ENCODE peak calls at places on chromosomes 5 and 9, in eight cellular contexts. H is glutamatergic neuron; D is stimulated activated CD4-positive, alpha-beta T cell treated with anti-CD3 and anti-CD28 coated beads, Interleukin-1b, Interleukin-23, amount 100 ng/mL, for 4 hours; T is fibroblast of gingiva; O is DMS153; C is neural crest cell; I is HTR-8/SVneo; F is NCI-H2029 treated with DMSO at 0.1 percent for 48 hours. S is an unnamed sample.

GRCh38 chr5:111738118-111738517 is 18.9 kb downstream of the NREP start:
- DNase-seq in H (no peak), D (no peak), T (no peak), O (no peak), C (no peak), I (no peak), F (no peak), S (no peak)

GRCh38 chr9:112443200-112443599 is 43.4 kb upstream of the KIAA1958 start:
- DNase-seq in H (no peak), D (no peak), T (peak), O (no peak), C (no peak), I (no peak), F (no peak), S (no peak)

GRCh38 chr5:63032343-63032742 is 453.7 kb downstream of the LRRC70 start:
- DNase-seq in H (no peak), D (no peak), T (no peak), O (no peak), C (no peak), I (no peak), F (no peak), S (no peak)

GRCh38 chr5:167800405-167800804 is 491.0 kb upstream of the WWC1 start:
- DNase-seq in H (no peak), D (no peak), T (no peak), O (no peak), C (no peak), I (no peak), F (no peak), S (no peak)

GRCh38 chr9:137319976-137320551 is 18.0 kb upstream of the NRARP start:
- DNase-seq in H (peak), D (no peak), T (no peak), O (no peak), C (no peak), I (no peak), F (no peak), S (no peak)

GRCh38 chr5:171697591-171698102 is 88.0 kb upstream of the SMIM23 start:
- DNase-seq in H (no peak), D (no peak), T (no peak), O (no peak), C (no peak), I (no peak), F (no peak), S (no peak)

GRCh38 chr5:149632311-149633251 is 51.3 kb downstream of the ARHGEF37 start:
- DNase-seq in H (no peak), D (no peak), T (no peak), O (no peak), C (no peak), I (peak), F (no peak), S (no peak)

GRCh38 chr9:94903961-94904421 is 177.5 kb downstream of the AOPEP start:
- DNase-seq in H (no peak), D (no peak), T (peak), O (no peak), C (no peak), I (no peak), F (no peak), S (no peak)

GRCh38 chr5:151581841-151582583 is 9.1 kb downstream of the FAT2 start:
- DNase-seq in H (peak), D (no peak), T (no peak), O (no peak), C (no peak), I (no peak), F (no peak), S (no peak)

GRCh38 chr5:173823721-173824567 is 64.2 kb upstream of the CPEB4 start:
- DNase-seq in H (no peak), D (no peak), T (peak), O (no peak), C (no peak), I (peak), F (no peak), S (no peak)

GRCh38 chr9:104743377-104743985 is 4.0 kb upstream of the NIPSNAP3A start:
- DNase-seq in H (no peak), D (no peak), T (peak), O (peak), C (peak), I (no peak), F (peak), S (no peak)

GRCh38 chr5:127019928-127020327 is 10.4 kb downstream of the MARCHF3 start:
- DNase-seq in H (no peak), D (no peak), T (no peak), O (no peak), C (no peak), I (no peak), F (no peak), S (no peak)

GRCh38 chr5:180389252-180390101 is 36.3 kb upstream of the GFPT2 start:
- DNase-seq in H (no peak), D (no peak), T (no peak), O (no peak), C (no peak), I (no peak), F (no peak), S (no peak)

GRCh38 chr9:122318284-122318683 is 52.5 kb upstream of the PTGS1 start:
- DNase-seq in H (no peak), D (no peak), T (peak), O (no peak), C (no peak), I (no peak), F (no peak), S (no peak)

GRCh38 chr5:148972958-148973357 is 89.9 kb downstream of the SH3TC2 start:
- DNase-seq in H (no peak), D (no peak), T (peak), O (no peak), C (no peak), I (peak), F (no peak), S (no peak)

GRCh38 chr5:149166128-149166527 is 24.8 kb downstream of the ABLIM3 start:
- DNase-seq in H (no peak), D (no peak), T (peak), O (no peak), C (no peak), I (no peak), F (no peak), S (no peak)

GRCh38 chr5:52846443-52846842 is 58.7 kb downstream of the ITGA1 start:
- DNase-seq in H (no peak), D (no peak), T (peak), O (no peak), C (no peak), I (no peak), F (no peak), S (no peak)

GRCh38 chr5:67679184-67679855 is 482.7 kb upstream of the CD180 start:
- DNase-seq in H (no peak), D (no peak), T (no peak), O (no peak), C (no peak), I (no peak), F (no peak), S (no peak)

GRCh38 chr5:95007953-95008596 is 276.8 kb downstream of the MCTP1 start:
- DNase-seq in H (no peak), D (no peak), T (no peak), O (no peak), C (no peak), I (no peak), F (no peak), S (no peak)

GRCh38 chr5:179150011-179150410 is 89.8 kb downstream of the ZNF354C start:
- DNase-seq in H (no peak), D (no peak), T (no peak), O (no peak), C (no peak), I (no peak), F (no peak), S (no peak)

GRCh38 chr5:116486588-116486987 is 88.0 kb downstream of the SEMA6A start:
- DNase-seq in H (no peak), D (no peak), T (no peak), O (no peak), C (no peak), I (no peak), F (no peak), S (no peak)

GRCh38 chr5:38078161-38078560 is 180.2 kb upstream of the EGFLAM start:
- DNase-seq in H (no peak), D (no peak), T (no peak), O (no peak), C (no peak), I (peak), F (no peak), S (no peak)

GRCh38 chr5:161414896-161415295 is 131.6 kb downstream of the GABRB2 start:
- DNase-seq in H (no peak), D (no peak), T (no peak), O (no peak), C (no peak), I (no peak), F (no peak), S (no peak)

GRCh38 chr5:58974083-58974482 is 391.2 kb downstream of the RAB3C start:
- DNase-seq in H (no peak), D (no peak), T (no peak), O (no peak), C (no peak), I (no peak), F (no peak), S (no peak)

GRCh38 chr5:132747064-132747692 is at the start of gene CCNI2:
- DNase-seq in H (peak), D (peak), T (no peak), O (no peak), C (peak), I (peak), F (no peak), S (peak)

GRCh38 chr9:98529841-98530240 is 178.9 kb downstream of the GABBR2 start:
- DNase-seq in H (no peak), D (no peak), T (no peak), O (no peak), C (no peak), I (no peak), F (no peak), S (no peak)

GRCh38 chr5:10420926-10421325 is 20.8 kb upstream of the ROPN1L start:
- DNase-seq in H (no peak), D (no peak), T (no peak), O (no peak), C (no peak), I (no peak), F (no peak), S (no peak)

GRCh38 chr5:172171118-172171775 is 16.8 kb downstream of the STK10 start:
- DNase-seq in H (no peak), D (no peak), T (no peak), O (no peak), C (no peak), I (no peak), F (no peak), S (no peak)

GRCh38 chr5:146340260-146341081 is 1.8 kb downstream of the POU4F3 start:
- DNase-seq in H (no peak), D (no peak), T (peak), O (no peak), C (peak), I (peak), F (no peak), S (no peak)

S was measured in stimulated activated CD8-positive, alpha-beta memory T cell treated with anti-CD3 and anti-CD28 coated beads, Interleukin-4, amount 100 ng/mL, for 24 hours.